ENCODE peak calls at places on chromosomes 13 and 19, in ten cellular contexts. U, R, T, H, G, Q, C, V, B and P are unnamed samples. For H3K27me3, the result is how much of the 10 kb centered on the place peaks cover.

GRCh38 chr19:45069056-45069455 is 7.2 kb downstream of the ZNF296 start:
- DNase-seq in U (no peak), G (no peak), H (peak), Q (no peak), C (no peak), B (no peak), V (peak), T (no peak), R (peak), P (no peak)

GRCh38 chr13:109974354-109974753 is 188.0 kb upstream of the IRS2 start:
- DNase-seq in V (peak), T (no peak), U (no peak), H (no peak), C (no peak), G (no peak), R (no peak), Q (no peak), B (no peak), P (no peak)

GRCh38 chr13:75196112-75196855 is 285.7 kb downstream of the TBC1D4 start:
- DNase-seq in G (no peak), C (no peak), T (no peak), H (no peak), Q (peak), U (no peak), V (no peak), B (no peak), R (no peak), P (no peak)

GRCh38 chr13:65638572-65639168 is 1591.5 kb downstream of the PCDH9 start:
- DNase-seq in T (no peak), H (peak), R (no peak), G (no peak), C (no peak), U (no peak), V (peak), Q (peak), B (no peak), P (no peak)

GRCh38 chr19:30690935-30691505 is 318.8 kb downstream of the ZNF536 start:
- DNase-seq in G (no peak), U (no peak), T (no peak), R (no peak), H (no peak), Q (no peak), B (no peak), V (peak), C (no peak), P (no peak)

GRCh38 chr13:61410669-61411297 is 4.9 kb downstream of the PCDH20 start:
- DNase-seq in U (no peak), G (no peak), B (no peak), C (no peak), T (no peak), V (no peak), Q (peak), H (peak), R (no peak), P (no peak)

GRCh38 chr13:21898461-21898860 is 227.6 kb downstream of the FGF9 start:
- DNase-seq in R (no peak), C (no peak), G (no peak), U (no peak), B (no peak), H (peak), V (no peak), T (no peak), Q (peak), P (no peak)

GRCh38 chr13:42487221-42487620 is 86.7 kb upstream of the TNFSF11 start:
- DNase-seq in G (no peak), Q (no peak), R (no peak), B (no peak), H (no peak), T (no peak), C (no peak), U (no peak), V (no peak), P (no peak)

GRCh38 chr13:52345048-52345447 is 60.9 kb downstream of the THSD1 start:
- DNase-seq in T (no peak), U (no peak), H (no peak), C (no peak), B (no peak), V (no peak), G (no peak), R (no peak), Q (no peak), P (no peak)

GRCh38 chr19:50008532-50008931 is 16.6 kb downstream of the VRK3 start:
- DNase-seq in B (no peak), H (no peak), V (peak), G (no peak), R (no peak), C (no peak), Q (peak), T (no peak), U (no peak), P (no peak)

GRCh38 chr19:4391701-4392543 is 8.4 kb downstream of the SH3GL1 start:
- DNase-seq in B (peak), H (peak), U (no peak), V (no peak), G (no peak), R (no peak), T (peak), Q (peak), C (no peak), P (no peak)

GRCh38 chr13:43894438-43894837 is 14.7 kb downstream of the LACC1 start:
- DNase-seq in Q (no peak), G (no peak), C (no peak), V (no peak), H (no peak), U (no peak), T (no peak), R (no peak), B (no peak), P (no peak)

GRCh38 chr13:95624020-95624419 is 20.5 kb downstream of the DZIP1 start:
- DNase-seq in H (peak), T (no peak), C (no peak), U (no peak), G (peak), R (peak), Q (peak), B (peak), V (peak), P (no peak)

GRCh38 chr19:41367848-41368301 is 3.9 kb upstream of the B9D2 start:
- DNase-seq in H (peak), T (peak), Q (peak), B (peak), U (no peak), C (no peak), G (no peak), R (no peak), V (no peak), P (no peak)

GRCh38 chr13:113648218-113648615 is 9.8 kb downstream of the ATP4B start:
- DNase-seq in Q (no peak), G (no peak), H (no peak), C (peak), T (no peak), B (peak), V (peak), R (no peak), U (peak), P (no peak)

GRCh38 chr13:94371855-94372254 is 107.6 kb downstream of the DCT start:
- DNase-seq in U (no peak), T (no peak), H (no peak), R (no peak), G (no peak), V (no peak), C (no peak), Q (no peak), B (no peak), P (no peak)

GRCh38 chr19:45995715-45996385 is 583 bp downstream of the CCDC61 start:
- DNase-seq in R (no peak), U (no peak), H (peak), C (no peak), V (no peak), T (no peak), B (no peak), G (peak), Q (no peak), P (no peak)

GRCh38 chr13:28012896-28013295 is 24.4 kb upstream of the URAD start:
- DNase-seq in U (no peak), B (no peak), Q (no peak), G (no peak), H (no peak), R (no peak), C (no peak), V (no peak), T (no peak), P (peak)

GRCh38 chr19:57192993-57193392 is 1.7 kb downstream of the ZNF264 start:
- DNase-seq in B (no peak), R (no peak), T (no peak), V (no peak), G (no peak), C (no peak), Q (no peak), U (no peak), H (no peak), P (no peak)

GRCh38 chr19:51660975-51661600 is 14.5 kb upstream of the SIGLEC14 start:
- DNase-seq in T (no peak), H (peak), C (no peak), R (peak), Q (peak), U (no peak), G (no peak), B (peak), V (peak), P (no peak)

GRCh38 chr19:17931532-17932191 is 1.2 kb upstream of the CCDC124 start:
- DNase-seq in U (no peak), B (no peak), R (no peak), Q (no peak), G (no peak), H (no peak), T (no peak), C (no peak), V (peak), P (no peak)

GRCh38 chr13:59890064-59890463 is 273.7 kb downstream of the DIAPH3 start:
- DNase-seq in G (no peak), C (no peak), H (peak), V (no peak), Q (no peak), T (no peak), R (no peak), B (no peak), U (no peak), P (no peak)

GRCh38 chr13:49502954-49503353 is 7.2 kb downstream of the PHF11 start:
- DNase-seq in B (no peak), G (no peak), C (no peak), H (no peak), U (no peak), V (no peak), T (no peak), R (no peak), Q (no peak), P (no peak)

GRCh38 chr19:18349524-18350128 is 9.2 kb downstream of the PGPEP1 start:
- DNase-seq in Q (peak), V (peak), T (no peak), G (no peak), H (peak), C (peak), U (no peak), B (peak), R (peak), P (no peak)

GRCh38 chr19:48872884-48873475 is 759 bp downstream of the PPP1R15A start:
- DNase-seq in H (peak), V (peak), C (peak), U (peak), R (peak), Q (peak), T (peak), G (peak), B (peak), P (peak)

GRCh38 chr13:112212533-112212932 is 145.6 kb downstream of the SOX1 start:
- DNase-seq in B (no peak), Q (no peak), V (no peak), T (no peak), C (no peak), U (no peak), G (no peak), H (no peak), R (no peak), P (no peak)
- H3K27me3 ChIP-seq in B (under half), Q (under half), V (under half), T (under half), C (under half), U (under half), G (under half), H (under half), R (under half), P (under half)

GRCh38 chr13:39960206-39960605 is 304.7 kb downstream of the COG6 start:
- DNase-seq in Q (no peak), C (no peak), G (no peak), T (no peak), V (no peak), H (no peak), U (no peak), R (no peak), B (no peak), P (no peak)

GRCh38 chr13:39956036-39956435 is 300.6 kb downstream of the COG6 start:
- DNase-seq in U (no peak), G (peak), R (no peak), V (no peak), H (no peak), C (no peak), T (no peak), Q (no peak), B (no peak), P (peak)

GRCh38 chr13:39955560-39955959 is 300.1 kb downstream of the COG6 start:
- DNase-seq in R (no peak), Q (no peak), G (no peak), T (no peak), U (no peak), B (no peak), H (no peak), C (no peak), V (no peak), P (no peak)

GRCh38 chr13:39959497-39959896 is 304.0 kb downstream of the COG6 start:
- DNase-seq in B (no peak), Q (no peak), G (no peak), T (no peak), V (no peak), C (no peak), H (no peak), U (no peak), R (no peak), P (no peak)

GRCh38 chr13:39957868-39958676 is 302.6 kb downstream of the COG6 start:
- DNase-seq in R (no peak), B (no peak), Q (no peak), V (no peak), T (no peak), H (peak), C (no peak), U (no peak), G (peak), P (no peak)
- H3K4me3 ChIP-seq in R (no peak), B (no peak), Q (no peak), V (no peak), T (no peak), H (no peak), C (peak), U (no peak), G (peak), P (no peak)

GRCh38 chr13:31007392-31007791 is 74.9 kb downstream of the TEX26 start:
- DNase-seq in G (no peak), V (peak), Q (no peak), C (no peak), H (no peak), B (no peak), U (no peak), T (no peak), R (no peak), P (no peak)

GRCh38 chr13:31008400-31009115 is 76.1 kb downstream of the TEX26 start:
- DNase-seq in C (no peak), T (no peak), Q (no peak), G (no peak), B (no peak), H (no peak), U (no peak), V (peak), R (no peak), P (no peak)

GRCh38 chr13:31011193-31011860 is 78.9 kb downstream of the TEX26 start:
- DNase-seq in V (peak), C (no peak), U (no peak), Q (no peak), T (no peak), G (no peak), B (no peak), H (no peak), R (no peak), P (no peak)

GRCh38 chr13:31012285-31013024 is 80.0 kb downstream of the TEX26 start:
- DNase-seq in V (peak), Q (peak), H (no peak), B (no peak), R (no peak), C (no peak), G (no peak), T (no peak), U (no peak), P (peak)

GRCh38 chr13:31009166-31009565 is 76.7 kb downstream of the TEX26 start:
- DNase-seq in Q (no peak), V (peak), T (no peak), U (no peak), B (no peak), C (no peak), R (no peak), G (no peak), H (no peak), P (no peak)
- H3K27me3 ChIP-seq in Q (under half), V (under half), T (under half), U (under half), B (under half), C (under half), R (under half), G (under half), H (under half), P (under half)

DNA sequence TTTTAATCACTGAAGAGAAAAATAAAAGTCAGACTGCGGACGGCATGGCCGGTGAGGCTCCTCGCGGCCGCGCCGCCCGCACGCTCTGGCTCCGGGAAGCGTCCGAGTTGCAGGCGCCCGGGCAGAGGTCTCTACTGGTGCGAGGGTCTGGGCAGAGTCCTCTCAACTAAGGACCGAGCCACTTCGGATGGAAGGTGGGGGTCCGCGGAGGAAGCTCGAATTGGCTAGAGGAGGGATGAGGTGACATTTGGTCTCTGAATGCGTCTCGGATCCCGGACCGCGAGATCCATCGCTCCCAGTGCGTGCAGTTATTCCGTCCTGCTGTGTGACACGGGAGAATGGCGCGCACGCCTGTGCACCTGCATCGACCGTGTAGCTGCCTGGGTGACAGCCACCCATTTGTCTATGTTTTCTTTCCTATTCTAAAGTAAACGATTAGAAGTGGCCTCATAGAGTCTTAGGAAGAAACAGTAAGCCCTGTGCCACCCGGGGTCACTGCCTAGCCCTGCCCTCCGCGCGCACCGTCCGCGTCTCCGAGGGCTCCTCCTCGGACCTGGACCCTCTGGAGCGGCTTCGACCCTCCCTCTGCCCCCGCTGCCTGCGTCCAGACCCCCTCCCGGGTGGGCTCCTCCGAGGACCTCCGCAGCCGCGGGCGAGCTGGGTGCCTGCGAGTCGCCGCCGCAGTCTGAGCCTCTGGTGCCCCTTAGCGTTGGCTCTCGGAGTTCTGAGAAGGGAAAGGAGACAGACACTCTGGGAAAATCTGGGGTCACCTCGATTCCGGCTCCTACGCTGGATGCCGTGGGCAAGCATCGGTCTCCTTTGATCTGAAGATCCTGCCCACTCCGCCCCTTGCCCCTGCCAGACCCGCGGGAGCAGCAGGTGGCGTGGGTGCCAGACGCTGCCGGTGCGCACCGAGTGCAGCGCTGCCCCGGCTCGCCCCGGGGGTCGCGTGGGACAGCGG is 347.4 kb downstream of the LIG4 start:
- DNase-seq in C (peak), R (no peak), U (no peak), G (no peak), B (peak), H (no peak), Q (no peak), V (peak), T (no peak), P (no peak)
- H3K4me3 ChIP-seq in C (peak), R (peak), U (peak), G (peak), B (no peak), H (peak), Q (peak), V (peak), T (peak), P (no peak)

DNA sequence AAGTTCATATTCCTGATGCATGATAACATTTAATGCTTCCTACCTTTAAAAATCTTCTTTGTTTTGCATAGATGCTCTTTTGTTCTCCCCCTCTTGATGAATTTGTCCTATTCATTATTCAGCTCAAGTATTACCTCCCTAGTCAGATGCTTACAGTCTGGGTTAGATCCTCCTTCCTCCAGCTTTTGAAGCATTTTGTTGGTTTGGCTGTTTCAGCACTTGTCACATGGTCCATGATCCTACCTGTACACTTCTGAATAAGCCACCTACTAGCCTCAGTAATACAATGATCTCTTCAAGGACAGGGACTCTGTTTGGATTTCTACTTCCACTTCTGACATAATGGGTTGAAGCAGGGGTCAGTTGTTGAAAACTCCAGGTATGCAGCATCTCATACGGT is 37.4 kb downstream of the N4BP2L1 start:
- DNase-seq in C (no peak), B (no peak), R (no peak), U (no peak), T (no peak), Q (no peak), V (no peak), H (no peak), G (no peak), P (no peak)
- H3K27me3 ChIP-seq in C (under half), B (under half), R (under half), U (under half), T (under half), Q (under half), V (under half), H (under half), G (under half), P (under half)

GRCh38 chr19:13574933-13575332 is 68.7 kb upstream of the CACNA1A start:
- DNase-seq in H (no peak), C (no peak), V (peak), G (no peak), R (no peak), T (no peak), U (no peak), B (no peak), Q (no peak), P (no peak)
- H3K4me3 ChIP-seq in H (no peak), C (no peak), V (no peak), G (no peak), R (no peak), T (no peak), U (no peak), B (no peak), Q (no peak), P (no peak)

GRCh38 chr13:25659091-25659502 is 287.3 kb downstream of the ATP8A2 start:
- DNase-seq in Q (peak), R (no peak), T (no peak), C (no peak), B (no peak), U (no peak), G (no peak), V (no peak), H (no peak), P (no peak)
- H3K27me3 ChIP-seq in Q (under half), R (under half), T (under half), C (under half), B (under half), U (under half), G (under half), V (under half), H (under half), P (under half)